ENCODE peak calls at places on chromosome X, in five cellular contexts. I, R, X, A and S are unnamed samples.

GRCh38 chrX:72258174-72258573 is 18.9 kb downstream of the RPS4X start:
- DNase-seq in I (no peak), R (no peak), X (peak), A (no peak), S (peak)

GRCh38 chrX:100410083-100410590 is at the start of gene PCDH19:
- DNase-seq in I (no peak), R (no peak), X (peak), A (peak), S (no peak)

GRCh38 chrX:2500091-2500680 is 590 bp downstream of the DHRSX start:
- DNase-seq in I (no peak), R (no peak), X (peak), A (no peak), S (peak)

GRCh38 chrX:151701071-151701470 is 5.8 kb downstream of the PRRG3 start:
- DNase-seq in I (no peak), R (no peak), X (no peak), A (no peak), S (no peak)

GRCh38 chrX:20639115-20639514 is 372.4 kb upstream of the RPS6KA3 start:
- DNase-seq in I (no peak), R (no peak), X (no peak), A (no peak), S (no peak)

GRCh38 chrX:94400488-94400887 is 726.5 kb downstream of the FAM133A start:
- DNase-seq in I (no peak), R (peak), X (no peak), A (no peak), S (no peak)

GRCh38 chrX:100674705-100675104 is 30.7 kb downstream of the SRPX2 start:
- DNase-seq in I (no peak), R (no peak), X (no peak), A (no peak), S (no peak)

GRCh38 chrX:32153586-32153985 is 1057.8 kb downstream of the DMD start:
- DNase-seq in I (no peak), R (no peak), X (no peak), A (no peak), S (no peak)

GRCh38 chrX:142036111-142036510 is 132.4 kb downstream of the MAGEC1 start:
- DNase-seq in I (no peak), R (no peak), X (no peak), A (no peak), S (peak)

GRCh38 chrX:130330706-130331105 is 9.0 kb upstream of the SLC25A14 start:
- DNase-seq in I (peak), R (no peak), X (peak), A (peak), S (peak)

GRCh38 chrX:75968293-75968692 is 183.2 kb upstream of the MAGEE2 start:
- DNase-seq in I (no peak), R (no peak), X (no peak), A (no peak), S (no peak)
- TF ChIP-seq CTCF in I (no peak), R (no peak), X (no peak), A (no peak), S (no peak)

DNA sequence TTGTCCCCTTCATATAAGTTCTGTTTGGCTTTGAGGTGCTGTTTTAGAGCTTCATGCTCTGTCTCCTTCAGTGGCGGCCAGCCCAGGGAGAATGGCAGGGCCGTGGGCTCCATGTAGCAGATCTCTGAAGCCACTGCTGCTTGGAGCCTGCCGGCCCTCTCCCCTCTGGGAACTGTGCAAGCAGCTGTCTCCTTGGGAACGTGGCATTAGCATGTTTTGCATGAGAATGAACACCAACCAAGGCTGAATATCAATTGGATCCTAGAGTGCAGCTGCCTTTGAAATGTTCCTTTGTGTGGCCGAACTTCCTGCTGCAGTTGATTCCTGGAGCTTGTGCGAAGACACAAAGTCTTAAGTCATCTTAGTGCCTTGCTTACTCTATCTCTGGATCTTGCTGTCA is 39.1 kb upstream of the CLDN34 start:
- DNase-seq in I (no peak), R (no peak), X (no peak), A (no peak), S (no peak)
- TF ChIP-seq CTCF in I (no peak), R (no peak), X (no peak), A (no peak), S (no peak)

DNA sequence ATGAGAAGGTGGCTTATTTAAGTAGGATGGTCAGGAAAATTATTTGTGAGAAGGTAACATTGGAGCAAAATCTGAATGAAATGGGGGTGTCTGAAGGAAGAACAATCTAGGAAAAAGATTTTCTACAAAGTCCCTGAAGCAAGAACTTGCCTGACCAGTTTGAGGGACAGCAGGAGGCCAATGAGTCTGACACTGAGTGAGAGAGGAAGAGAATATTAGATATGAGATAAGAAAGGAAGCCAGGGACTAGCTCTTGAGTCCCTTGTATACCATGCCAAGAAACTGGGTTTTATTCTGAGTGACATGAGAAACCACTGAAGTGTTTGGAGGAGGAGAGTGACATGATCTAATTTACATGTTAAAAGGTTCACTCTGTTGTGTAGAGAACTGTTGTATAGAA is 1478.9 kb downstream of the RPA4 start:
- DNase-seq in I (no peak), R (no peak), X (no peak), A (no peak), S (no peak)
- TF ChIP-seq CTCF in I (no peak), R (no peak), X (no peak), A (no peak), S (no peak)

GRCh38 chrX:15493118-15494082 is at the start of gene PIR:
- DNase-seq in I (peak), R (peak), X (peak), A (peak), S (peak)
- TF ChIP-seq CTCF in I (no peak), R (peak), X (peak), A (no peak), S (peak)

GRCh38 chrX:48831909-48832291 is 3.5 kb downstream of the PCSK1N start:
- DNase-seq in I (no peak), R (no peak), X (no peak), A (no peak), S (no peak)

GRCh38 chrX:48834383-48834709 is 1.1 kb downstream of the PCSK1N start:
- DNase-seq in I (no peak), R (no peak), X (no peak), A (no peak), S (no peak)

GRCh38 chrX:48835524-48836329 is at the start of gene PCSK1N:
- DNase-seq in I (peak), R (no peak), X (no peak), A (no peak), S (no peak)

GRCh38 chrX:48831136-48831908 is 4.1 kb downstream of the PCSK1N start:
- DNase-seq in I (no peak), R (no peak), X (no peak), A (no peak), S (no peak)

DNA sequence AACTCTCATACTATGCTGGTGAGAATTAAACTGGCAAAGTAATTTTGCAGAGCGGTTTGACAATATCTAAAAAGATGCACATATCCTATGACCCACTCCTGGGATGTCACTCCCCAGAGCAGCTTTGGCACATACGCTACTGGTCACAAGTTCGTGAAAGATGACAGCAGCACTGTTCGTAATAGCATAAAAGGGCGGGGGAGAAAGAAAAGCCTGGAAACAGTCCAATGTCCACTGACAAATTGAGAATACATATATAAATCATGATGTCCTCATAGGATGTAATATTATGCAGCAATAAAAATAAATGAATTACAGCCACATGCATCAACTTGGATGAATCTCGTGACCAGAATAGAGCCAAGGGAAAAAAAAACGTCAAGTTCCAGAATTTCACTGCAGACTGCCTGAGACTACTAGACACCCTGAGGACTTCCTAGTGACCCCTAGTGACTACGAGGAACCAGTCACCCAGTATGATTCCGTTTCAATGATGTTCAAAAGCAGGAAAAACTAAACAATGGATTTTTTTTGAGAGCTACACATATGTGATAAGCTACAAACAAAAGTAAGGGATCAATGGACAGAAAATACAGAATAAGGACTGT is 1.8 kb downstream of the PCSK1N start:
- DNase-seq in I (no peak), R (no peak), X (no peak), A (no peak), S (no peak)
- TF ChIP-seq CTCF in I (no peak), R (no peak), X (no peak), A (no peak), S (no peak)

DNA sequence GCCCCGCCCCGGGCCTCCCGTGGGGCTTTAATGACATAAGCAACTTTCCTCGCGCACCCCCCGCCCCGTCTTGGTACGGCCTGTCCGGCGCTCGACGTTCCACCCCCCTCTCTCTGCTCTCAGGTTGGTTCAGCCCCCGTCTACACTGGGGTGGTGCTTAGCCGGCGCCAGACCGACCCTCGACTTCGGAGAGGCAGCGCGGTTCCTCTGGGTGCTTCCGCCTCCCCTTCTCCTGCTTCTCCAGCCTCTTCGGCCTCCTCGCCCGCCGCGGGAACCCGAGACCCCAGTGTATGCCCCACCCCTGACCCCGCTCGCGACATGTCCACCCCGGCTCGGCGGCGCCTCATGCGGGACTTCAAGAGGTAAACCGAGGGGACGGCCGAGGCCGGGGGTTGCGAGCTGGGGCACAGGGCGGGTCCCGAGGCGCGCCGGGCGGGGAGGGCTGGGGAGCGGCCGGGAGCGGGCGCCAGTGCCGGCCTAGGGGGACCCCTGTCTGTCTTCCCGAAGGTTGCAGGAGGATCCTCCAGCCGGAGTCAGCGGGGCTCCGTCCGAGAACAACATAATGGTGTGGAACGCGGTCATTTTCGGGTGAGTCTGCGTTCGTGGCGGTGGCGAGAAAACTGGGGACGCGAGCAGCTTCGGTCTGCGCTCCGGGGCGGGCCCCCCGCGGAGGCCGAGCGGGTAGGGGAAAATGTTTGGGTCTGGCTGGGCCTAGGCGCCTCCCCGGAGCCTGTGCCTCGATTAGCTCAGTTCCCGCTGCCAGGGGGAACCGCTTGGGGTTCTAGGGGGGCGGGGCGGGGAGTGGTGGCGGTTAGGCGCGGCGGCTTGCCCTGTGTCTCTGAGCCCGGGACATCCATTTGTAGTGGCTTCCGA is at the start of gene UBE2A:
- DNase-seq in I (peak), R (peak), X (peak), A (peak), S (peak)
- TF ChIP-seq CTCF in I (no peak), R (peak), X (no peak), A (no peak), S (peak)